ENCODE peak calls at places on chromosomes 2 and 18, in nine cellular contexts. T, D, J, E, M, N, B, Y and F are unnamed samples.

GRCh38 chr18:76468345-76469275 is 26.4 kb downstream of the ZNF516 start:
- DNase-seq in J (no peak), Y (no peak), E (no peak), B (peak), T (no peak), D (peak), N (no peak), M (no peak), F (no peak)

GRCh38 chr2:205731521-205731965 is 49.2 kb downstream of the NRP2 start:
- DNase-seq in Y (no peak), E (no peak), J (no peak), B (no peak), N (no peak), T (no peak), M (no peak), D (no peak), F (peak)

GRCh38 chr2:109213646-109214417 is 84.8 kb downstream of the SH3RF3 start:
- DNase-seq in B (peak), T (no peak), Y (no peak), J (no peak), D (peak), E (no peak), M (no peak), N (no peak), F (no peak)

GRCh38 chr2:85974395-85974794 is 85.6 kb upstream of the ST3GAL5 start:
- DNase-seq in D (no peak), Y (no peak), T (no peak), B (peak), J (no peak), M (no peak), N (no peak), E (no peak), F (no peak)

GRCh38 chr2:191150121-191150450 is 708 bp downstream of the STAT4 start:
- DNase-seq in E (no peak), B (no peak), D (no peak), J (no peak), Y (no peak), T (no peak), N (no peak), M (no peak), F (no peak)

GRCh38 chr2:139099721-139100120 is 319.5 kb upstream of the NXPH2 start:
- DNase-seq in E (no peak), T (no peak), N (no peak), M (no peak), J (no peak), D (no peak), B (no peak), Y (no peak), F (no peak)

GRCh38 chr2:104118889-104119288 is 735.0 kb upstream of the POU3F3 start:
- DNase-seq in T (no peak), Y (peak), B (no peak), J (no peak), D (no peak), E (no peak), M (no peak), N (no peak), F (no peak)

GRCh38 chr2:159684796-159685195 is 27.5 kb upstream of the MARCHF7 start:
- DNase-seq in B (no peak), Y (no peak), N (no peak), D (no peak), E (no peak), J (no peak), T (no peak), M (no peak), F (peak)

GRCh38 chr2:235573331-235574221 is 79.7 kb downstream of the AGAP1 start:
- DNase-seq in N (no peak), J (no peak), E (no peak), D (no peak), B (no peak), T (peak), Y (peak), M (peak), F (no peak)

GRCh38 chr2:41736105-41736567 is 311.7 kb upstream of the PKDCC start:
- DNase-seq in N (no peak), D (peak), T (no peak), E (no peak), B (no peak), J (no peak), M (no peak), Y (no peak), F (no peak)

GRCh38 chr2:195498839-195499490 is 158.1 kb upstream of the SLC39A10 start:
- DNase-seq in B (no peak), Y (no peak), J (no peak), D (no peak), N (no peak), M (no peak), T (no peak), E (no peak), F (no peak)

GRCh38 chr2:133635115-133635514 is 66.9 kb upstream of the NCKAP5 start:
- DNase-seq in E (no peak), N (no peak), T (no peak), Y (no peak), D (no peak), B (no peak), J (no peak), M (no peak), F (no peak)

GRCh38 chr2:133636287-133636686 is 68.0 kb upstream of the NCKAP5 start:
- DNase-seq in D (no peak), B (no peak), N (no peak), Y (no peak), T (no peak), J (no peak), E (no peak), M (no peak), F (no peak)

GRCh38 chr2:133633309-133633708 is 65.0 kb upstream of the NCKAP5 start:
- DNase-seq in N (no peak), T (no peak), B (no peak), D (no peak), J (no peak), Y (no peak), E (no peak), M (no peak), F (no peak)

GRCh38 chr2:133633851-133634250 is 65.6 kb upstream of the NCKAP5 start:
- DNase-seq in D (no peak), B (no peak), J (no peak), N (no peak), Y (no peak), E (no peak), M (no peak), T (no peak), F (no peak)
- H3K4me3 ChIP-seq in D (no peak), B (peak), J (peak), N (no peak), Y (no peak), E (no peak), M (no peak), T (no peak), F (no peak)

GRCh38 chr2:229339613-229340012 is 68.5 kb upstream of the PID1 start:
- DNase-seq in N (no peak), J (no peak), E (no peak), Y (no peak), B (no peak), D (no peak), T (no peak), M (no peak), F (no peak)

GRCh38 chr2:229340086-229340760 is 69.1 kb upstream of the PID1 start:
- DNase-seq in E (no peak), T (no peak), N (no peak), J (no peak), M (no peak), Y (no peak), D (no peak), B (no peak), F (no peak)

GRCh38 chr2:229343661-229344060 is 72.6 kb upstream of the PID1 start:
- DNase-seq in Y (peak), D (no peak), T (no peak), M (no peak), E (no peak), N (no peak), J (no peak), B (no peak), F (no peak)

GRCh38 chr2:229344151-229344551 is 73.1 kb upstream of the PID1 start:
- DNase-seq in N (no peak), M (no peak), J (no peak), D (no peak), B (no peak), Y (no peak), E (no peak), T (no peak), F (no peak)

GRCh38 chr2:229342376-229342775 is 71.3 kb upstream of the PID1 start:
- DNase-seq in E (peak), T (peak), J (no peak), Y (peak), D (peak), N (peak), B (no peak), M (peak), F (no peak)
- TF ChIP-seq CTCF in E (peak), T (peak), J (no peak), Y (peak), D (peak), N (no peak), B (peak), M (no peak), F (peak)

GRCh38 chr2:73033766-73034381 is 37.6 kb downstream of the SFXN5 start:
- DNase-seq in D (peak), B (no peak), M (no peak), N (no peak), T (no peak), Y (no peak), J (no peak), E (no peak), F (no peak)
- H3K27ac ChIP-seq in D (peak), B (no peak), M (no peak), N (peak), T (no peak), Y (no peak), J (no peak), E (no peak), F (no peak)

DNA sequence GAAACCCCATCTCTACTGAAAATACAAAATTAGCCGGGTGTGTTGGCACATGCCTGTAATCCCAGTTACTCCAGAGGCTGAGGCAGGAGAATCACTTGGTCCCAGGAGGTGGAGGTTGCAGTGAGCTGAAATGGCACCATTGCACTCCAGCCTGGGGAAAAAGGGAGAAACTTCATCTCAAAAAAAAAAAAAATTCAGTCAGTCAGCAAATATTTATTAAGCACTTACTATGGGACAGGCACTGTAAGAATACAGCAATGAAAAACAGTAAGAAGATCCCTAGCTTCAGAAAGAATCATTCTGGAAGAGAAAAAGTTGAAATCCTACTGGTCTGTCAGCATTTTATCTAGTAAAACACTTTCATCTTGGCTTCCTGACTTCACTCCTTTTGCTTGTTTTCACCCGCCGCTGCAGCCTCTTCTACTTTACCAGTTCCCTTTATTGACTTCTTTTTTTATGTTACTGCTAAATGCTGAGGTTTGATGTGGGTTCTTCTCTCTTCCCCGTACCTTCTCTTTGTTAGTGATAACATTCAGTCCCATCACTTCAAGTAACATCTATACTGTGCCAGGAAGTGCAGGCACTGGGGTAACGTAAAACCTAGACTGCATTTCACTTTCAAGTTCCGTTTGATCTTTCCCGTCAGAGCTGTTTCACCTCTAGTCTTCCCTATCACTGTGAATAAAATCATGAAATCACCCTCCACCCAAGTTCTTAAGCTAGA is 10.8 kb upstream of the TAF4B start:
- DNase-seq in Y (no peak), B (no peak), E (no peak), M (no peak), N (no peak), D (peak), T (no peak), J (no peak), F (no peak)
- H3K4me3 ChIP-seq in Y (no peak), B (no peak), E (no peak), M (no peak), N (no peak), D (peak), T (no peak), J (no peak), F (no peak)

GRCh38 chr2:182758379-182758778 is 42.3 kb downstream of the DNAJC10 start:
- DNase-seq in D (no peak), E (no peak), Y (no peak), T (no peak), B (no peak), M (no peak), J (no peak), N (no peak), F (no peak)

GRCh38 chr2:182767578-182767977 is 51.5 kb downstream of the DNAJC10 start:
- DNase-seq in E (peak), J (no peak), T (no peak), N (no peak), D (no peak), B (no peak), Y (peak), M (no peak), F (no peak)

GRCh38 chr2:182766626-182767025 is 50.6 kb downstream of the DNAJC10 start:
- DNase-seq in T (no peak), D (no peak), N (no peak), B (no peak), E (no peak), M (no peak), Y (no peak), J (no peak), F (no peak)

GRCh38 chr2:182763311-182763912 is 47.4 kb downstream of the DNAJC10 start:
- DNase-seq in Y (peak), N (no peak), T (no peak), D (peak), E (peak), M (no peak), J (no peak), B (no peak), F (no peak)

GRCh38 chr2:182761903-182762302 is 45.8 kb downstream of the DNAJC10 start:
- DNase-seq in N (no peak), E (no peak), B (no peak), J (no peak), M (no peak), D (no peak), Y (no peak), T (no peak), F (no peak)
- TF ChIP-seq CTCF in N (no peak), E (peak), B (no peak), J (no peak), M (no peak), D (no peak), Y (peak), T (no peak), F (no peak)

DNA sequence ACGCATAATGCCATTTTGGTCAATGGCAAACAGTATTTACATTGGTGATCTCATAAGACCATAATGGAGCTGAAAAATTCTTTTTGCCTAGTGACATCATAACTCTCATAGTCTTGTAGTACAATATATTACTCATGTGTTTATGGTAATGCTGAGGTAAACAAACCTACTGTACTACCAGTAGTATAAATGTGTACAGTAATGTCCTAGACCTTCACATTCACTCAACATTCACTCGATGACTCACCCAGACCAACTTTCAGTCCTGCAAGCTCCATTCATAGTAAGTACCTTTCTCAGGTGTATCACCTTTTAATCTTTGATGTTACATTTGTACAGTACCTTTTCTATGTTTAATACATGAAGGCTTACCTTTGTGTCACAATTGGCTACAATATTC is 558.2 kb upstream of the PIK3C3 start:
- DNase-seq in B (no peak), T (no peak), Y (no peak), E (no peak), M (no peak), N (no peak), D (no peak), J (no peak), F (no peak)
- H3K27ac ChIP-seq in B (no peak), T (no peak), Y (no peak), E (no peak), M (no peak), N (no peak), D (no peak), J (no peak), F (no peak)

DNA sequence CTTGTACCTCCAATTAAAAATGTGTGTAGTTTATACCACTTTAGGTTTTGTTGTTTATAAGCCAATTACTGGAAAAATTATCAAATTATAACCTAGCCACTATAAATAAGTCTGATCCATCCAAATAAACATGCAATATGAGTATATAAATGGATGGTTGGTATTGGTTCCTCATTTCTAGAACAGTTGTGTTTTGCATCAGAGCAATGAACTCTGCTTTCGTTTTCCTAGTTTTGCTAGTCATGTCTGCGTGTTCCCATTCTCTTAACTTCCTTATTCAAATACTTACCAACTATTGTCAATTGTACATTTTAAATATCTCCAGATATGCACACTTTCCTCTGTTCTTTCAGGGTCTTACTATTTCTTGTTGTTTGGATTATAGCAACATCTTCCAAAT is 641.7 kb downstream of the NR4A2 start:
- DNase-seq in M (no peak), B (no peak), E (no peak), J (no peak), N (no peak), Y (no peak), D (peak), T (no peak), F (no peak)
- H3K4me3 ChIP-seq in M (no peak), B (no peak), E (no peak), J (no peak), N (no peak), Y (no peak), D (no peak), T (no peak), F (no peak)

DNA sequence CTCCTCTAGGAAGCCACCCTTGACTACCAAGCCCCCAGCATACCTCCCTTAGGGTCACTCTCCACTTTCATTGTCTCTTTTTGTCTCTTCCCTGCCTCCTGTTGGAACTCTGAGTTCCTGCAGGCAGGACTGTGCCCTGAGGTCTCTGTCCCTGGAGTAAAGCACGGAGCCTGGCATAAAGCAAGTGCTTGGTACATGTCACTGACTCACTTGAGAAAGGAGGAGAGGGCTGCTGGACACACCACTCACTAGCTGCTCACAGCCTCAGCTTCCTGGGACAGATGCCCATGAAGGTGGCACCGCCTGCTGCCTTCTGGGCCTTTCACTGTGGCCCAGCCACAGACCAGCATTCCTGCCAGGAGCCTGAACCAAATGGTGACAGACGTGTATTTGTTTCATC is 64.4 kb downstream of the RPIA start:
- DNase-seq in B (no peak), D (no peak), J (no peak), M (no peak), E (no peak), Y (peak), T (no peak), N (no peak), F (no peak)
- TF ChIP-seq CTCF in B (no peak), D (no peak), J (no peak), M (no peak), E (no peak), Y (peak), T (no peak), N (no peak), F (no peak)